ENCODE peak calls at places on chromosome 22, in eight cellular contexts. S is posterior cingulate gyrus, A is WTC11, V is NCI-H1105 treated with DMSO at 0.1 percent for 48 hours, U is left lobe of liver, R is NCI-H2029, I is hepatic stellate cell, P is DMS79 treated with DMSO at 0.1 percent for 48 hours. X is an unnamed sample.

GRCh38 chr22:41216984-41217383 is 11.9 kb downstream of the L3MBTL2 start:
- DNase-seq in I (no peak), A (no peak), S (peak; percentile 47), P (peak; percentile 60), R (peak; percentile 57), U (no peak), V (peak; percentile 77), X (no peak)

GRCh38 chr22:29030016-29030617 is 31.5 kb downstream of the C22orf31 start:
- DNase-seq in V (peak; percentile 70), A (no peak), I (no peak), U (no peak), R (no peak), S (no peak), P (no peak), X (no peak)

GRCh38 chr22:17980638-17981051 is 43.7 kb downstream of the MICAL3 start:
- DNase-seq in A (no peak), S (no peak), V (no peak), I (peak; percentile 45), R (no peak), P (peak; percentile 13), U (no peak), X (no peak)

GRCh38 chr22:41933411-41934177 is 7.0 kb upstream of the TNFRSF13C start:
- DNase-seq in S (no peak), U (no peak), V (no peak), A (no peak), I (no peak), R (no peak), P (no peak), X (no peak)

GRCh38 chr22:32858121-32858703 is 56.7 kb downstream of the TIMP3 start:
- DNase-seq in S (peak; percentile 33), U (no peak), V (no peak), I (no peak), A (no peak), R (peak; percentile 82), P (no peak), X (no peak)

GRCh38 chr22:17734197-17734596 is 40.1 kb downstream of the BID start:
- DNase-seq in P (no peak), I (peak; percentile 79), R (no peak), S (peak; percentile 1), V (no peak), U (no peak), A (no peak), X (no peak)

GRCh38 chr22:26592368-26593015 is 2.6 kb upstream of the TPST2 start:
- DNase-seq in I (no peak), U (no peak), S (no peak), V (no peak), P (no peak), R (no peak), A (no peak), X (no peak)

GRCh38 chr22:48824673-48825651 is 1002.7 kb downstream of the BRD1 start:
- DNase-seq in A (no peak), U (no peak), R (no peak), I (no peak), P (no peak), S (peak; percentile 81), V (no peak), X (no peak)

GRCh38 chr22:25492950-25493790 is 71.3 kb upstream of the GRK3 start:
- DNase-seq in A (no peak), R (no peak), S (peak; percentile 93), U (no peak), V (peak; percentile 95), I (no peak), P (no peak), X (no peak)

GRCh38 chr22:40603088-40603605 is 33.4 kb downstream of the MRTFA start:
- DNase-seq in S (no peak), U (no peak), V (no peak), I (peak; percentile 38), A (no peak), R (no peak), P (no peak), X (no peak)

GRCh38 chr22:31160328-31160978 is 471 bp downstream of the RNF185 start:
- DNase-seq in U (no peak), V (no peak), I (no peak), S (no peak), R (no peak), P (no peak), A (no peak), X (no peak)

X was measured in BJ.